ENCODE peak calls at places on chromosome 20, in eight cellular contexts. One of them, this sample, is unnamed.
A peak's percentile ranks its signal among the peaks of the same experiment; 100 is the strongest.

GRCh38 chr20:45342863-45343444 is 5.3 kb downstream of the SDC4 start:
- DNase-seq in NCI-H1105 treated with DMSO at 0.1 percent for 48 hours: no peak
- DNase-seq in fibroblast of the aortic adventitia: no peak
- DNase-seq in neuronal stem cell: no peak
- DNase-seq in psoas muscle: no peak
- DNase-seq in NCI-H510A treated with DMSO at 0.1 percent for 48 hours: peak; percentile 49
- DNase-seq in left ventricle myocardium superior: no peak
- DNase-seq in epithelial cell of proximal tubule: no peak
- DNase-seq in this sample: no peak

GRCh38 chr20:51653226-51653625 is 110.7 kb upstream of the NFATC2 start:
- DNase-seq in NCI-H510A treated with DMSO at 0.1 percent for 48 hours: no peak
- DNase-seq in fibroblast of the aortic adventitia: no peak
- DNase-seq in left ventricle myocardium superior: no peak
- DNase-seq in neuronal stem cell: no peak
- DNase-seq in epithelial cell of proximal tubule: no peak
- DNase-seq in NCI-H1105 treated with DMSO at 0.1 percent for 48 hours: no peak
- DNase-seq in psoas muscle: no peak
- DNase-seq in this sample: no peak

GRCh38 chr20:23301436-23302050 is 49.0 kb upstream of the NXT1 start:
- DNase-seq in epithelial cell of proximal tubule: no peak
- DNase-seq in neuronal stem cell: no peak
- DNase-seq in left ventricle myocardium superior: no peak
- DNase-seq in NCI-H1105 treated with DMSO at 0.1 percent for 48 hours: no peak
- DNase-seq in psoas muscle: no peak
- DNase-seq in fibroblast of the aortic adventitia: no peak
- DNase-seq in NCI-H510A treated with DMSO at 0.1 percent for 48 hours: no peak
- DNase-seq in this sample: no peak

GRCh38 chr20:43960231-43960630 is 45.6 kb downstream of the TOX2 start:
- DNase-seq in psoas muscle: no peak
- DNase-seq in epithelial cell of proximal tubule: no peak
- DNase-seq in neuronal stem cell: no peak
- DNase-seq in NCI-H510A treated with DMSO at 0.1 percent for 48 hours: no peak
- DNase-seq in fibroblast of the aortic adventitia: no peak
- DNase-seq in NCI-H1105 treated with DMSO at 0.1 percent for 48 hours: no peak
- DNase-seq in left ventricle myocardium superior: no peak
- DNase-seq in this sample: no peak

GRCh38 chr20:46899619-46900018 is 5.0 kb downstream of the EYA2 start:
- DNase-seq in psoas muscle: no peak
- DNase-seq in neuronal stem cell: no peak
- DNase-seq in NCI-H510A treated with DMSO at 0.1 percent for 48 hours: no peak
- DNase-seq in left ventricle myocardium superior: peak; percentile 69
- DNase-seq in fibroblast of the aortic adventitia: no peak
- DNase-seq in NCI-H1105 treated with DMSO at 0.1 percent for 48 hours: no peak
- DNase-seq in epithelial cell of proximal tubule: no peak
- DNase-seq in this sample: no peak

GRCh38 chr20:15711177-15711576 is 862.1 kb downstream of the KIF16B start:
- DNase-seq in fibroblast of the aortic adventitia: no peak
- DNase-seq in NCI-H510A treated with DMSO at 0.1 percent for 48 hours: no peak
- DNase-seq in epithelial cell of proximal tubule: no peak
- DNase-seq in psoas muscle: no peak
- DNase-seq in left ventricle myocardium superior: no peak
- DNase-seq in neuronal stem cell: no peak
- DNase-seq in NCI-H1105 treated with DMSO at 0.1 percent for 48 hours: no peak
- DNase-seq in this sample: no peak

GRCh38 chr20:58715709-58716475 is 23.3 kb downstream of the NPEPL1 start:
- DNase-seq in NCI-H510A treated with DMSO at 0.1 percent for 48 hours: no peak
- DNase-seq in left ventricle myocardium superior: no peak
- DNase-seq in epithelial cell of proximal tubule: no peak
- DNase-seq in NCI-H1105 treated with DMSO at 0.1 percent for 48 hours: no peak
- DNase-seq in psoas muscle: peak; percentile 10
- DNase-seq in fibroblast of the aortic adventitia: no peak
- DNase-seq in neuronal stem cell: no peak
- DNase-seq in this sample: no peak

GRCh38 chr20:49397525-49397924 is 84.9 kb downstream of the KCNB1 start:
- DNase-seq in left ventricle myocardium superior: no peak
- DNase-seq in NCI-H510A treated with DMSO at 0.1 percent for 48 hours: no peak
- DNase-seq in fibroblast of the aortic adventitia: peak; percentile 57
- DNase-seq in epithelial cell of proximal tubule: no peak
- DNase-seq in NCI-H1105 treated with DMSO at 0.1 percent for 48 hours: no peak
- DNase-seq in neuronal stem cell: no peak
- DNase-seq in psoas muscle: peak; percentile 74
- DNase-seq in this sample: peak; percentile 92

GRCh38 chr20:53623454-53624206 is 30.0 kb upstream of the ZNF217 start:
- DNase-seq in left ventricle myocardium superior: peak; percentile 63
- DNase-seq in epithelial cell of proximal tubule: peak; percentile 71
- DNase-seq in NCI-H510A treated with DMSO at 0.1 percent for 48 hours: peak; percentile 81
- DNase-seq in neuronal stem cell: peak; percentile 26
- DNase-seq in psoas muscle: peak; percentile 57
- DNase-seq in NCI-H1105 treated with DMSO at 0.1 percent for 48 hours: peak; percentile 51
- DNase-seq in fibroblast of the aortic adventitia: peak; percentile 78
- DNase-seq in this sample: peak; percentile 92

GRCh38 chr20:53942121-53942816 is 128.1 kb downstream of the BCAS1 start:
- DNase-seq in NCI-H1105 treated with DMSO at 0.1 percent for 48 hours: no peak
- DNase-seq in psoas muscle: no peak
- DNase-seq in NCI-H510A treated with DMSO at 0.1 percent for 48 hours: no peak
- DNase-seq in neuronal stem cell: no peak
- DNase-seq in fibroblast of the aortic adventitia: no peak
- DNase-seq in left ventricle myocardium superior: no peak
- DNase-seq in epithelial cell of proximal tubule: no peak
- DNase-seq in this sample: no peak

GRCh38 chr20:57795347-57795697 is 85.5 kb upstream of the PMEPA1 start:
- DNase-seq in left ventricle myocardium superior: peak; percentile 55
- DNase-seq in epithelial cell of proximal tubule: no peak
- DNase-seq in NCI-H510A treated with DMSO at 0.1 percent for 48 hours: no peak
- DNase-seq in fibroblast of the aortic adventitia: no peak
- DNase-seq in psoas muscle: no peak
- DNase-seq in neuronal stem cell: no peak
- DNase-seq in NCI-H1105 treated with DMSO at 0.1 percent for 48 hours: no peak
- DNase-seq in this sample: no peak

GRCh38 chr20:3101737-3102574 is 17.4 kb upstream of the AVP start:
- DNase-seq in NCI-H1105 treated with DMSO at 0.1 percent for 48 hours: no peak
- DNase-seq in epithelial cell of proximal tubule: no peak
- DNase-seq in psoas muscle: no peak
- DNase-seq in NCI-H510A treated with DMSO at 0.1 percent for 48 hours: no peak
- DNase-seq in neuronal stem cell: no peak
- DNase-seq in left ventricle myocardium superior: no peak
- DNase-seq in fibroblast of the aortic adventitia: no peak
- DNase-seq in this sample: no peak

GRCh38 chr20:47018381-47018780 is 123.7 kb downstream of the EYA2 start:
- DNase-seq in psoas muscle: no peak
- DNase-seq in neuronal stem cell: no peak
- DNase-seq in epithelial cell of proximal tubule: no peak
- DNase-seq in left ventricle myocardium superior: no peak
- DNase-seq in fibroblast of the aortic adventitia: no peak
- DNase-seq in NCI-H510A treated with DMSO at 0.1 percent for 48 hours: no peak
- DNase-seq in NCI-H1105 treated with DMSO at 0.1 percent for 48 hours: no peak
- DNase-seq in this sample: no peak

GRCh38 chr20:44646641-44647274 is 4.7 kb downstream of the ADA start:
- DNase-seq in fibroblast of the aortic adventitia: no peak
- DNase-seq in left ventricle myocardium superior: no peak
- DNase-seq in epithelial cell of proximal tubule: no peak
- DNase-seq in neuronal stem cell: no peak
- DNase-seq in psoas muscle: no peak
- DNase-seq in NCI-H510A treated with DMSO at 0.1 percent for 48 hours: no peak
- DNase-seq in NCI-H1105 treated with DMSO at 0.1 percent for 48 hours: no peak
- DNase-seq in this sample: no peak

GRCh38 chr20:32278199-32278643 is 770 bp downstream of the KIF3B start:
- DNase-seq in left ventricle myocardium superior: no peak
- DNase-seq in epithelial cell of proximal tubule: no peak
- DNase-seq in neuronal stem cell: no peak
- DNase-seq in fibroblast of the aortic adventitia: peak; percentile 23
- DNase-seq in NCI-H1105 treated with DMSO at 0.1 percent for 48 hours: no peak
- DNase-seq in NCI-H510A treated with DMSO at 0.1 percent for 48 hours: no peak
- DNase-seq in psoas muscle: no peak
- DNase-seq in this sample: no peak

GRCh38 chr20:10217517-10218410 is 866 bp upstream of the SNAP25 start:
- DNase-seq in left ventricle myocardium superior: peak; percentile 27
- DNase-seq in psoas muscle: no peak
- DNase-seq in neuronal stem cell: peak; percentile 75
- DNase-seq in NCI-H510A treated with DMSO at 0.1 percent for 48 hours: peak; percentile 89
- DNase-seq in fibroblast of the aortic adventitia: peak; percentile 68
- DNase-seq in NCI-H1105 treated with DMSO at 0.1 percent for 48 hours: peak; percentile 83
- DNase-seq in epithelial cell of proximal tubule: peak; percentile 49
- DNase-seq in this sample: peak; percentile 85

GRCh38 chr20:6075428-6076219 is 21.8 kb upstream of the LRRN4 start:
- DNase-seq in left ventricle myocardium superior: peak; percentile 56
- DNase-seq in NCI-H1105 treated with DMSO at 0.1 percent for 48 hours: peak; percentile 58
- DNase-seq in psoas muscle: peak; percentile 19
- DNase-seq in neuronal stem cell: no peak
- DNase-seq in epithelial cell of proximal tubule: no peak
- DNase-seq in fibroblast of the aortic adventitia: peak; percentile 44
- DNase-seq in NCI-H510A treated with DMSO at 0.1 percent for 48 hours: no peak
- DNase-seq in this sample: no peak

GRCh38 chr20:23446505-23446904 is 6.2 kb downstream of the CST11 start:
- DNase-seq in epithelial cell of proximal tubule: peak; percentile 31
- DNase-seq in psoas muscle: peak; percentile 28
- DNase-seq in NCI-H510A treated with DMSO at 0.1 percent for 48 hours: peak; percentile 18
- DNase-seq in neuronal stem cell: peak; percentile 51
- DNase-seq in NCI-H1105 treated with DMSO at 0.1 percent for 48 hours: peak; percentile 41
- DNase-seq in fibroblast of the aortic adventitia: peak; percentile 47
- DNase-seq in left ventricle myocardium superior: peak; percentile 73
- DNase-seq in this sample: peak; percentile 71

GRCh38 chr20:57213924-57214323 is 52.5 kb downstream of the BMP7 start:
- DNase-seq in left ventricle myocardium superior: no peak
- DNase-seq in neuronal stem cell: no peak
- DNase-seq in NCI-H1105 treated with DMSO at 0.1 percent for 48 hours: no peak
- DNase-seq in epithelial cell of proximal tubule: no peak
- DNase-seq in fibroblast of the aortic adventitia: no peak
- DNase-seq in psoas muscle: no peak
- DNase-seq in NCI-H510A treated with DMSO at 0.1 percent for 48 hours: no peak
- DNase-seq in this sample: no peak

GRCh38 chr20:38825571-38825900 is 20.0 kb downstream of the PPP1R16B start:
- DNase-seq in NCI-H510A treated with DMSO at 0.1 percent for 48 hours: no peak
- DNase-seq in NCI-H1105 treated with DMSO at 0.1 percent for 48 hours: no peak
- DNase-seq in neuronal stem cell: no peak
- DNase-seq in fibroblast of the aortic adventitia: no peak
- DNase-seq in psoas muscle: no peak
- DNase-seq in epithelial cell of proximal tubule: no peak
- DNase-seq in left ventricle myocardium superior: no peak
- DNase-seq in this sample: no peak

GRCh38 chr20:46572181-46572580 is 21.7 kb upstream of the OCSTAMP start:
- DNase-seq in NCI-H510A treated with DMSO at 0.1 percent for 48 hours: no peak
- DNase-seq in psoas muscle: no peak
- DNase-seq in fibroblast of the aortic adventitia: no peak
- DNase-seq in left ventricle myocardium superior: peak; percentile 75
- DNase-seq in NCI-H1105 treated with DMSO at 0.1 percent for 48 hours: no peak
- DNase-seq in neuronal stem cell: no peak
- DNase-seq in epithelial cell of proximal tubule: no peak
- DNase-seq in this sample: no peak

GRCh38 chr20:31838646-31839292 is 6.6 kb downstream of the FOXS1 start:
- DNase-seq in left ventricle myocardium superior: no peak
- DNase-seq in epithelial cell of proximal tubule: no peak
- DNase-seq in neuronal stem cell: no peak
- DNase-seq in NCI-H510A treated with DMSO at 0.1 percent for 48 hours: no peak
- DNase-seq in NCI-H1105 treated with DMSO at 0.1 percent for 48 hours: no peak
- DNase-seq in fibroblast of the aortic adventitia: no peak
- DNase-seq in psoas muscle: no peak
- DNase-seq in this sample: no peak

GRCh38 chr20:8331740-8332412 is 199.8 kb downstream of the PLCB1 start:
- DNase-seq in left ventricle myocardium superior: peak; percentile 28
- DNase-seq in fibroblast of the aortic adventitia: peak; percentile 53
- DNase-seq in neuronal stem cell: no peak
- DNase-seq in NCI-H1105 treated with DMSO at 0.1 percent for 48 hours: no peak
- DNase-seq in psoas muscle: peak; percentile 31
- DNase-seq in epithelial cell of proximal tubule: peak; percentile 44
- DNase-seq in NCI-H510A treated with DMSO at 0.1 percent for 48 hours: no peak
- DNase-seq in this sample: no peak

GRCh38 chr20:62910777-62911497 is 15.4 kb downstream of the DIDO1 start:
- DNase-seq in epithelial cell of proximal tubule: no peak
- DNase-seq in NCI-H510A treated with DMSO at 0.1 percent for 48 hours: no peak
- DNase-seq in left ventricle myocardium superior: no peak
- DNase-seq in neuronal stem cell: no peak
- DNase-seq in NCI-H1105 treated with DMSO at 0.1 percent for 48 hours: no peak
- DNase-seq in fibroblast of the aortic adventitia: no peak
- DNase-seq in psoas muscle: no peak
- DNase-seq in this sample: no peak

GRCh38 chr20:41174373-41174772 is 37.0 kb downstream of the PLCG1 start:
- DNase-seq in fibroblast of the aortic adventitia: no peak
- DNase-seq in NCI-H510A treated with DMSO at 0.1 percent for 48 hours: no peak
- DNase-seq in epithelial cell of proximal tubule: no peak
- DNase-seq in neuronal stem cell: no peak
- DNase-seq in NCI-H1105 treated with DMSO at 0.1 percent for 48 hours: no peak
- DNase-seq in psoas muscle: no peak
- DNase-seq in left ventricle myocardium superior: peak; percentile 30
- DNase-seq in this sample: no peak

GRCh38 chr20:3812975-3813599 is 7.3 kb upstream of the AP5S1 start:
- DNase-seq in psoas muscle: no peak
- DNase-seq in neuronal stem cell: no peak
- DNase-seq in fibroblast of the aortic adventitia: no peak
- DNase-seq in left ventricle myocardium superior: no peak
- DNase-seq in NCI-H1105 treated with DMSO at 0.1 percent for 48 hours: no peak
- DNase-seq in NCI-H510A treated with DMSO at 0.1 percent for 48 hours: no peak
- DNase-seq in epithelial cell of proximal tubule: no peak
- DNase-seq in this sample: no peak

GRCh38 chr20:20362774-20363435 is 5.0 kb upstream of the INSM1 start:
- DNase-seq in epithelial cell of proximal tubule: no peak
- DNase-seq in psoas muscle: no peak
- DNase-seq in fibroblast of the aortic adventitia: no peak
- DNase-seq in left ventricle myocardium superior: no peak
- DNase-seq in NCI-H510A treated with DMSO at 0.1 percent for 48 hours: peak; percentile 98
- DNase-seq in NCI-H1105 treated with DMSO at 0.1 percent for 48 hours: peak; percentile 100
- DNase-seq in neuronal stem cell: no peak
- DNase-seq in this sample: peak; percentile 49

GRCh38 chr20:31699801-31700728 is 22.6 kb downstream of the BCL2L1 start:
- DNase-seq in psoas muscle: no peak
- DNase-seq in neuronal stem cell: no peak
- DNase-seq in NCI-H1105 treated with DMSO at 0.1 percent for 48 hours: no peak
- DNase-seq in epithelial cell of proximal tubule: no peak
- DNase-seq in fibroblast of the aortic adventitia: no peak
- DNase-seq in NCI-H510A treated with DMSO at 0.1 percent for 48 hours: no peak
- DNase-seq in left ventricle myocardium superior: no peak
- DNase-seq in this sample: no peak

GRCh38 chr20:22572491-22572890 is 11.9 kb downstream of the FOXA2 start:
- DNase-seq in psoas muscle: no peak
- DNase-seq in NCI-H1105 treated with DMSO at 0.1 percent for 48 hours: no peak
- DNase-seq in fibroblast of the aortic adventitia: no peak
- DNase-seq in epithelial cell of proximal tubule: no peak
- DNase-seq in left ventricle myocardium superior: no peak
- DNase-seq in neuronal stem cell: no peak
- DNase-seq in NCI-H510A treated with DMSO at 0.1 percent for 48 hours: no peak
- DNase-seq in this sample: no peak

GRCh38 chr20:43840382-43841070 is 74.1 kb upstream of the TOX2 start:
- DNase-seq in epithelial cell of proximal tubule: no peak
- DNase-seq in psoas muscle: no peak
- DNase-seq in neuronal stem cell: peak; percentile 11
- DNase-seq in fibroblast of the aortic adventitia: peak; percentile 13
- DNase-seq in NCI-H510A treated with DMSO at 0.1 percent for 48 hours: no peak
- DNase-seq in NCI-H1105 treated with DMSO at 0.1 percent for 48 hours: no peak
- DNase-seq in left ventricle myocardium superior: no peak
- DNase-seq in this sample: peak; percentile 47

GRCh38 chr20:9769954-9770353 is 68.9 kb downstream of the PAK5 start:
- DNase-seq in NCI-H510A treated with DMSO at 0.1 percent for 48 hours: no peak
- DNase-seq in neuronal stem cell: no peak
- DNase-seq in epithelial cell of proximal tubule: no peak
- DNase-seq in NCI-H1105 treated with DMSO at 0.1 percent for 48 hours: no peak
- DNase-seq in left ventricle myocardium superior: no peak
- DNase-seq in fibroblast of the aortic adventitia: no peak
- DNase-seq in psoas muscle: no peak
- DNase-seq in this sample: no peak

GRCh38 chr20:37564388-37565133 is 36.9 kb upstream of the BLCAP start:
- DNase-seq in NCI-H1105 treated with DMSO at 0.1 percent for 48 hours: peak; percentile 58
- DNase-seq in left ventricle myocardium superior: peak; percentile 65
- DNase-seq in epithelial cell of proximal tubule: no peak
- DNase-seq in psoas muscle: peak; percentile 37
- DNase-seq in NCI-H510A treated with DMSO at 0.1 percent for 48 hours: peak; percentile 61
- DNase-seq in fibroblast of the aortic adventitia: peak; percentile 16
- DNase-seq in neuronal stem cell: peak; percentile 62
- DNase-seq in this sample: peak; percentile 87

GRCh38 chr20:44572551-44573500 is 9.6 kb upstream of the PKIG start:
- DNase-seq in epithelial cell of proximal tubule: peak; percentile 69
- DNase-seq in left ventricle myocardium superior: peak; percentile 76
- DNase-seq in psoas muscle: peak; percentile 44
- DNase-seq in neuronal stem cell: no peak
- DNase-seq in NCI-H1105 treated with DMSO at 0.1 percent for 48 hours: no peak
- DNase-seq in NCI-H510A treated with DMSO at 0.1 percent for 48 hours: no peak
- DNase-seq in fibroblast of the aortic adventitia: peak; percentile 92
- DNase-seq in this sample: no peak

GRCh38 chr20:58007947-58008346 is 220.5 kb downstream of the ANKRD60 start:
- DNase-seq in left ventricle myocardium superior: no peak
- DNase-seq in psoas muscle: no peak
- DNase-seq in fibroblast of the aortic adventitia: no peak
- DNase-seq in NCI-H510A treated with DMSO at 0.1 percent for 48 hours: no peak
- DNase-seq in NCI-H1105 treated with DMSO at 0.1 percent for 48 hours: no peak
- DNase-seq in neuronal stem cell: no peak
- DNase-seq in epithelial cell of proximal tubule: no peak
- DNase-seq in this sample: no peak